ENCODE peak calls at places on chromosomes 4 and X, in six cellular contexts. One of them, this sample, is unnamed.

GRCh38 chrX:46279925-46280313 is 265.3 kb downstream of the ZNF674 start:
- DNase-seq in lower leg skin: no peak
- DNase-seq in lung: no peak
- DNase-seq in Panc1: no peak
- DNase-seq in choroid plexus epithelial cell: peak
- DNase-seq in heart right ventricle: no peak
- DNase-seq in this sample: peak

GRCh38 chr4:143320113-143320512 is 16.6 kb upstream of the GAB1 start:
- DNase-seq in lower leg skin: no peak
- DNase-seq in lung: no peak
- DNase-seq in Panc1: no peak
- DNase-seq in choroid plexus epithelial cell: no peak
- DNase-seq in heart right ventricle: no peak
- DNase-seq in this sample: no peak

GRCh38 chrX:119177278-119177677 is 49.7 kb upstream of the KIAA1210 start:
- DNase-seq in lower leg skin: no peak
- DNase-seq in lung: no peak
- DNase-seq in Panc1: no peak
- DNase-seq in choroid plexus epithelial cell: no peak
- DNase-seq in heart right ventricle: no peak
- DNase-seq in this sample: no peak

GRCh38 chr4:10104991-10105276 is 11.7 kb downstream of the WDR1 start:
- DNase-seq in lower leg skin: no peak
- DNase-seq in lung: no peak
- DNase-seq in Panc1: no peak
- DNase-seq in choroid plexus epithelial cell: no peak
- DNase-seq in heart right ventricle: no peak
- DNase-seq in this sample: no peak

GRCh38 chr4:1651609-1652008 is 32.5 kb downstream of the FAM53A start:
- DNase-seq in lower leg skin: no peak
- DNase-seq in lung: no peak
- DNase-seq in Panc1: no peak
- DNase-seq in choroid plexus epithelial cell: no peak
- DNase-seq in heart right ventricle: no peak
- DNase-seq in this sample: no peak

GRCh38 chr4:184451726-184452125 is 22.6 kb downstream of the IRF2 start:
- DNase-seq in lower leg skin: no peak
- DNase-seq in lung: no peak
- DNase-seq in Panc1: no peak
- DNase-seq in choroid plexus epithelial cell: no peak
- DNase-seq in heart right ventricle: no peak
- DNase-seq in this sample: no peak

GRCh38 chrX:119238557-119238956 is 2.5 kb downstream of the PGRMC1 start:
- DNase-seq in lower leg skin: no peak
- DNase-seq in lung: no peak
- DNase-seq in Panc1: no peak
- DNase-seq in choroid plexus epithelial cell: peak
- DNase-seq in heart right ventricle: no peak
- DNase-seq in this sample: no peak

GRCh38 chrX:10529344-10529743 is 91.0 kb downstream of the MID1 start:
- DNase-seq in lower leg skin: no peak
- DNase-seq in lung: no peak
- DNase-seq in Panc1: no peak
- DNase-seq in choroid plexus epithelial cell: no peak
- DNase-seq in heart right ventricle: no peak
- DNase-seq in this sample: peak

GRCh38 chrX:121987163-121987562 is 939.8 kb downstream of the GLUD2 start:
- DNase-seq in lower leg skin: no peak
- DNase-seq in lung: no peak
- DNase-seq in Panc1: no peak
- DNase-seq in choroid plexus epithelial cell: peak
- DNase-seq in heart right ventricle: no peak
- DNase-seq in this sample: peak

GRCh38 chrX:30635630-30636029 is 17.6 kb upstream of the GK start:
- DNase-seq in lower leg skin: no peak
- DNase-seq in lung: no peak
- DNase-seq in Panc1: no peak
- DNase-seq in choroid plexus epithelial cell: peak
- DNase-seq in heart right ventricle: no peak
- DNase-seq in this sample: peak

GRCh38 chrX:10518073-10518472 is 102.3 kb downstream of the MID1 start:
- DNase-seq in lower leg skin: no peak
- DNase-seq in lung: no peak
- DNase-seq in Panc1: no peak
- DNase-seq in choroid plexus epithelial cell: no peak
- DNase-seq in heart right ventricle: peak
- DNase-seq in this sample: no peak

GRCh38 chr4:48681856-48682255 is 98.2 kb downstream of the FRYL start:
- DNase-seq in lower leg skin: no peak
- DNase-seq in lung: no peak
- DNase-seq in Panc1: no peak
- DNase-seq in choroid plexus epithelial cell: peak
- DNase-seq in heart right ventricle: no peak
- DNase-seq in this sample: peak

GRCh38 chr4:113052379-113052951 is 3.0 kb downstream of the ANK2 start:
- DNase-seq in lower leg skin: no peak
- DNase-seq in lung: no peak
- DNase-seq in Panc1: no peak
- DNase-seq in choroid plexus epithelial cell: peak
- DNase-seq in heart right ventricle: no peak
- DNase-seq in this sample: peak

GRCh38 chr4:175339100-175339707 is 421.0 kb downstream of the ADAM29 start:
- DNase-seq in lower leg skin: no peak
- DNase-seq in lung: no peak
- DNase-seq in Panc1: no peak
- DNase-seq in choroid plexus epithelial cell: peak
- DNase-seq in heart right ventricle: no peak
- DNase-seq in this sample: peak

GRCh38 chrX:38804481-38805293 is 3.4 kb downstream of the MID1IP1 start:
- DNase-seq in lower leg skin: no peak
- DNase-seq in lung: peak
- DNase-seq in Panc1: no peak
- DNase-seq in choroid plexus epithelial cell: peak
- DNase-seq in heart right ventricle: peak
- DNase-seq in this sample: peak

GRCh38 chrX:47191331-47191730 is 2.3 kb upstream of the UBA1 start:
- DNase-seq in lower leg skin: no peak
- DNase-seq in lung: no peak
- DNase-seq in Panc1: no peak
- DNase-seq in choroid plexus epithelial cell: peak
- DNase-seq in heart right ventricle: no peak
- DNase-seq in this sample: no peak

GRCh38 chr4:104860227-104861123 is 286.2 kb upstream of the TET2 start:
- DNase-seq in lower leg skin: peak
- DNase-seq in lung: peak
- DNase-seq in Panc1: peak
- DNase-seq in choroid plexus epithelial cell: peak
- DNase-seq in heart right ventricle: peak
- DNase-seq in this sample: peak

GRCh38 chrX:2423293-2423692 is 77.5 kb downstream of the DHRSX start:
- DNase-seq in lower leg skin: no peak
- DNase-seq in lung: no peak
- DNase-seq in Panc1: peak
- DNase-seq in choroid plexus epithelial cell: peak
- DNase-seq in heart right ventricle: no peak
- DNase-seq in this sample: peak

GRCh38 chrX:3252744-3253143 is 93.7 kb downstream of the MXRA5 start:
- DNase-seq in lower leg skin: no peak
- DNase-seq in lung: no peak
- DNase-seq in Panc1: no peak
- DNase-seq in choroid plexus epithelial cell: no peak
- DNase-seq in heart right ventricle: no peak
- DNase-seq in this sample: peak

GRCh38 chr4:101283436-101283835 is 63.9 kb downstream of the PPP3CA start:
- DNase-seq in lower leg skin: no peak
- DNase-seq in lung: no peak
- DNase-seq in Panc1: no peak
- DNase-seq in choroid plexus epithelial cell: no peak
- DNase-seq in heart right ventricle: no peak
- DNase-seq in this sample: no peak

GRCh38 chr4:101279377-101279871 is 67.9 kb downstream of the PPP3CA start:
- DNase-seq in lower leg skin: peak
- DNase-seq in lung: no peak
- DNase-seq in Panc1: no peak
- DNase-seq in choroid plexus epithelial cell: peak
- DNase-seq in heart right ventricle: peak
- DNase-seq in this sample: peak

GRCh38 chr4:101280866-101281600 is 66.3 kb downstream of the PPP3CA start:
- DNase-seq in lower leg skin: no peak
- DNase-seq in lung: no peak
- DNase-seq in Panc1: no peak
- DNase-seq in choroid plexus epithelial cell: peak
- DNase-seq in heart right ventricle: no peak
- DNase-seq in this sample: no peak

GRCh38 chr4:101284546-101284945 is 62.8 kb downstream of the PPP3CA start:
- DNase-seq in lower leg skin: no peak
- DNase-seq in lung: no peak
- DNase-seq in Panc1: no peak
- DNase-seq in choroid plexus epithelial cell: peak
- DNase-seq in heart right ventricle: no peak
- DNase-seq in this sample: peak

GRCh38 chr4:101282076-101282844 is 65.1 kb downstream of the PPP3CA start:
- DNase-seq in lower leg skin: no peak
- DNase-seq in lung: no peak
- DNase-seq in Panc1: no peak
- DNase-seq in choroid plexus epithelial cell: no peak
- DNase-seq in heart right ventricle: no peak
- DNase-seq in this sample: no peak
- H3K4me3 ChIP-seq in lower leg skin: no peak
- H3K4me3 ChIP-seq in lung: no peak
- H3K4me3 ChIP-seq in Panc1: no peak
- H3K4me3 ChIP-seq in choroid plexus epithelial cell: no peak
- H3K4me3 ChIP-seq in heart right ventricle: no peak
- H3K4me3 ChIP-seq in this sample: no peak

GRCh38 chr4:15870079-15870478 is 68.5 kb downstream of the FGFBP1 start:
- DNase-seq in lower leg skin: no peak
- DNase-seq in lung: no peak
- DNase-seq in Panc1: no peak
- DNase-seq in choroid plexus epithelial cell: no peak
- DNase-seq in heart right ventricle: no peak
- DNase-seq in this sample: no peak

GRCh38 chr4:15870921-15871664 is 67.4 kb downstream of the FGFBP1 start:
- DNase-seq in lower leg skin: no peak
- DNase-seq in lung: no peak
- DNase-seq in Panc1: no peak
- DNase-seq in choroid plexus epithelial cell: no peak
- DNase-seq in heart right ventricle: no peak
- DNase-seq in this sample: no peak

GRCh38 chr4:15868816-15869413 is 69.6 kb downstream of the FGFBP1 start:
- DNase-seq in lower leg skin: no peak
- DNase-seq in lung: no peak
- DNase-seq in Panc1: no peak
- DNase-seq in choroid plexus epithelial cell: no peak
- DNase-seq in heart right ventricle: no peak
- DNase-seq in this sample: no peak

GRCh38 chr4:15864771-15865566 is 73.6 kb downstream of the FGFBP1 start:
- DNase-seq in lower leg skin: no peak
- DNase-seq in lung: no peak
- DNase-seq in Panc1: no peak
- DNase-seq in choroid plexus epithelial cell: peak
- DNase-seq in heart right ventricle: no peak
- DNase-seq in this sample: no peak

DNA sequence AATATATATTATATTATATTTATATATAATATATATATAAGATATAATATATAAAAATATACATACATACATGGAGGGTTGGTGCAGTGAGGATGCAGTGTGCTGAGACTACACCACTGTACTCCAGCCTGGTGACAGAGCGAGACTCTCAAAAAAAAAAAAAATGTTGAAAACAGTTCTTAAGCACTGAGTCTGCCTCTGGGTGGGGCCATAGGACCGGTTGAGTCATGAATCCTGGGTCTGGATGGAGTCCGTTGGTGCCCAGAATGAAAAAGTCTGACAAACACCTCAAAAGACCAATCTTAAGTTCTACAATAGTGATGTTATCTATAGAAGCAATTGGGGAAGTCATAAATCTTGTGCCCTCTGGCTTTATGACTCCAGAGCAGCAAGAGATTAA is 70.5 kb downstream of the FGFBP1 start:
- DNase-seq in lower leg skin: peak
- DNase-seq in lung: no peak
- DNase-seq in Panc1: no peak
- DNase-seq in choroid plexus epithelial cell: peak
- DNase-seq in heart right ventricle: no peak
- DNase-seq in this sample: no peak
- TF ChIP-seq CTCF in lower leg skin: no peak
- TF ChIP-seq CTCF in lung: no peak
- TF ChIP-seq CTCF in Panc1: no peak
- TF ChIP-seq CTCF in choroid plexus epithelial cell: no peak
- TF ChIP-seq CTCF in heart right ventricle: no peak
- TF ChIP-seq CTCF in this sample: no peak

GRCh38 chrX:24208494-24209240 is 59.1 kb downstream of the ZFX start:
- DNase-seq in lower leg skin: no peak
- DNase-seq in lung: no peak
- DNase-seq in Panc1: no peak
- DNase-seq in choroid plexus epithelial cell: no peak
- DNase-seq in heart right ventricle: no peak
- DNase-seq in this sample: no peak

GRCh38 chrX:24210190-24210589 is 60.7 kb downstream of the ZFX start:
- DNase-seq in lower leg skin: no peak
- DNase-seq in lung: no peak
- DNase-seq in Panc1: no peak
- DNase-seq in choroid plexus epithelial cell: no peak
- DNase-seq in heart right ventricle: no peak
- DNase-seq in this sample: no peak

GRCh38 chrX:24204331-24204730 is 54.8 kb downstream of the ZFX start:
- DNase-seq in lower leg skin: no peak
- DNase-seq in lung: no peak
- DNase-seq in Panc1: no peak
- DNase-seq in choroid plexus epithelial cell: peak
- DNase-seq in heart right ventricle: no peak
- DNase-seq in this sample: peak

GRCh38 chrX:24204958-24205357 is 55.4 kb downstream of the ZFX start:
- DNase-seq in lower leg skin: no peak
- DNase-seq in lung: no peak
- DNase-seq in Panc1: no peak
- DNase-seq in choroid plexus epithelial cell: no peak
- DNase-seq in heart right ventricle: no peak
- DNase-seq in this sample: no peak

DNA sequence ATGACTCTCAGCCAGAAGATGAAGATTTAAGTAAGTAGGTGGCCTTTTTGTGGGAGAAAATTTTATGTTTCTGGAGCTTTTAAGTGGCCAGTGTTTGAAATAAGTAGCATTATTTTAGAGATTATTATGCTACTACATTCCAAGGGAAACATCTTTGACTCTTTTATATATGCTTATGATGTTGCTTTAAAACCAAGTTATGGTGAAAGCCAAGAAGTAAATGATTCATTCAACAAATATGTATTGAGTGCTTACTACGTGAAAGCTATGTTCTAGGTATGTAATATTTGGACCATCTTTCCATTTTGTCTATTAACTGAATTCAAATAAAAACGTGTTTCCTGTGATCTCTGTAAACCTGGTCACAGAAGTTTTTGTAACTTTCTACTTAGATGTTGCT is 58.3 kb downstream of the ZFX start:
- DNase-seq in lower leg skin: no peak
- DNase-seq in lung: no peak
- DNase-seq in Panc1: no peak
- DNase-seq in choroid plexus epithelial cell: peak
- DNase-seq in heart right ventricle: no peak
- DNase-seq in this sample: peak
- H3K4me3 ChIP-seq in lower leg skin: no peak
- H3K4me3 ChIP-seq in lung: no peak
- H3K4me3 ChIP-seq in Panc1: no peak
- H3K4me3 ChIP-seq in choroid plexus epithelial cell: no peak
- H3K4me3 ChIP-seq in heart right ventricle: no peak
- H3K4me3 ChIP-seq in this sample: no peak

GRCh38 chrX:109049903-109050302 is 313.5 kb upstream of the IRS4 start:
- DNase-seq in lower leg skin: no peak
- DNase-seq in lung: no peak
- DNase-seq in Panc1: no peak
- DNase-seq in choroid plexus epithelial cell: peak
- DNase-seq in heart right ventricle: no peak
- DNase-seq in this sample: peak
- TF ChIP-seq CTCF in lower leg skin: no peak
- TF ChIP-seq CTCF in lung: no peak
- TF ChIP-seq CTCF in Panc1: no peak
- TF ChIP-seq CTCF in choroid plexus epithelial cell: peak
- TF ChIP-seq CTCF in heart right ventricle: no peak
- TF ChIP-seq CTCF in this sample: peak